ENCODE peak calls at places on chromosomes 4 and X, in six cellular contexts. L is heart right ventricle, W is nephron progenitor cell, N is astrocyte of the cerebellum, I is cardiac muscle cell, P is right atrium auricular region. Z is an unnamed sample.

GRCh38 chr4:119785963-119786362 is 157.4 kb upstream of the PDE5A start:
- DNase-seq in L (no peak), W (no peak), N (peak), I (peak), P (no peak), Z (no peak)

GRCh38 chr4:38601244-38601915 is 62.6 kb upstream of the KLF3 start:
- DNase-seq in L (no peak), W (no peak), N (peak), I (peak), P (peak), Z (peak)

GRCh38 chrX:79089897-79090584 is 54.4 kb upstream of the GPR174 start:
- DNase-seq in L (no peak), W (no peak), N (no peak), I (no peak), P (no peak), Z (no peak)

GRCh38 chrX:43676960-43677582 is 21.0 kb downstream of the MAOA start:
- DNase-seq in L (no peak), W (no peak), N (no peak), I (peak), P (no peak), Z (no peak)

GRCh38 chr4:57504139-57504538 is 394.0 kb upstream of the IGFBP7 start:
- DNase-seq in L (no peak), W (no peak), N (no peak), I (no peak), P (no peak), Z (no peak)

GRCh38 chr4:3449047-3449573 is 7.3 kb downstream of the HGFAC start:
- DNase-seq in L (peak), W (no peak), N (no peak), I (no peak), P (no peak), Z (no peak)

GRCh38 chr4:129526812-129527211 is 430.9 kb downstream of the C4orf33 start:
- DNase-seq in L (no peak), W (no peak), N (no peak), I (peak), P (no peak), Z (no peak)

GRCh38 chr4:167826281-167826680 is 266.1 kb upstream of the ANXA10 start:
- DNase-seq in L (no peak), W (no peak), N (no peak), I (peak), P (no peak), Z (no peak)

GRCh38 chr4:76307670-76308014 is 1.1 kb downstream of the STBD1 start:
- DNase-seq in L (peak), W (no peak), N (no peak), I (no peak), P (no peak), Z (no peak)

GRCh38 chrX:64885850-64886249 is 90.4 kb downstream of the ZC4H2 start:
- DNase-seq in L (no peak), W (peak), N (no peak), I (no peak), P (no peak), Z (no peak)

GRCh38 chr4:81747242-81747930 is 275.7 kb upstream of the RASGEF1B start:
- DNase-seq in L (no peak), W (no peak), N (no peak), I (peak), P (no peak), Z (no peak)

GRCh38 chr4:41455215-41455614 is 82.7 kb upstream of the LIMCH1 start:
- DNase-seq in L (no peak), W (no peak), N (no peak), I (no peak), P (no peak), Z (no peak)

GRCh38 chr4:10506077-10506476 is 48.9 kb upstream of the ZNF518B start:
- DNase-seq in L (no peak), W (no peak), N (no peak), I (no peak), P (no peak), Z (no peak)

GRCh38 chrX:45517090-45517973 is 316.7 kb upstream of the DIPK2B start:
- DNase-seq in L (no peak), W (no peak), N (no peak), I (peak), P (no peak), Z (no peak)

GRCh38 chr4:155047755-155048154 is 160.7 kb upstream of the NPY2R start:
- DNase-seq in L (no peak), W (no peak), N (peak), I (peak), P (no peak), Z (no peak)

GRCh38 chr4:14871676-14872430 is 130.4 kb upstream of the CPEB2 start:
- DNase-seq in L (no peak), W (peak), N (no peak), I (no peak), P (no peak), Z (no peak)

GRCh38 chrX:102599950-102600579 is 750 bp downstream of the ARMCX5 start:
- DNase-seq in L (no peak), W (no peak), N (no peak), I (peak), P (no peak), Z (no peak)

GRCh38 chr4:158008551-158009218 is 164.1 kb downstream of the GASK1B start:
- DNase-seq in L (no peak), W (no peak), N (peak), I (peak), P (no peak), Z (no peak)

GRCh38 chrX:500481-501010 is 113.8 kb upstream of the PPP2R3B start:
- DNase-seq in L (no peak), W (no peak), N (no peak), I (no peak), P (peak), Z (no peak)

GRCh38 chrX:18291006-18291545 is 63.4 kb downstream of the SCML2 start:
- DNase-seq in L (no peak), W (no peak), N (peak), I (peak), P (no peak), Z (no peak)

GRCh38 chr4:76147454-76148141 is 599 bp downstream of the NUP54 start:
- DNase-seq in L (peak), W (peak), N (peak), I (peak), P (no peak), Z (peak)

GRCh38 chr4:5990446-5991160 is 27.6 kb downstream of the C4orf50 start:
- DNase-seq in L (no peak), W (no peak), N (no peak), I (no peak), P (no peak), Z (no peak)

GRCh38 chr4:7289619-7290018 is 97.3 kb downstream of the SORCS2 start:
- DNase-seq in L (no peak), W (no peak), N (no peak), I (no peak), P (no peak), Z (no peak)

GRCh38 chrX:65635371-65635770 is 32.1 kb upstream of the MSN start:
- DNase-seq in L (no peak), W (no peak), N (no peak), I (peak), P (no peak), Z (peak)

GRCh38 chr4:54961357-54961975 is 163.9 kb downstream of the KDR start:
- DNase-seq in L (no peak), W (no peak), N (no peak), I (peak), P (no peak), Z (no peak)

GRCh38 chr4:71210831-71211230 is 128.0 kb upstream of the SLC4A4 start:
- DNase-seq in L (no peak), W (no peak), N (no peak), I (no peak), P (no peak), Z (no peak)

GRCh38 chr4:154998284-154998683 is 210.2 kb upstream of the NPY2R start:
- DNase-seq in L (no peak), W (no peak), N (no peak), I (peak), P (no peak), Z (no peak)

GRCh38 chr4:88003261-88003660 is 4.2 kb upstream of the PKD2 start:
- DNase-seq in L (no peak), W (no peak), N (no peak), I (no peak), P (no peak), Z (no peak)

GRCh38 chr4:151226004-151226932 is 50.7 kb upstream of the PRSS48 start:
- DNase-seq in L (no peak), W (no peak), N (peak), I (peak), P (no peak), Z (no peak)

GRCh38 chr4:88880001-88880400 is 177.0 kb downstream of the FAM13A start:
- DNase-seq in L (no peak), W (no peak), N (no peak), I (peak), P (no peak), Z (no peak)

DNA sequence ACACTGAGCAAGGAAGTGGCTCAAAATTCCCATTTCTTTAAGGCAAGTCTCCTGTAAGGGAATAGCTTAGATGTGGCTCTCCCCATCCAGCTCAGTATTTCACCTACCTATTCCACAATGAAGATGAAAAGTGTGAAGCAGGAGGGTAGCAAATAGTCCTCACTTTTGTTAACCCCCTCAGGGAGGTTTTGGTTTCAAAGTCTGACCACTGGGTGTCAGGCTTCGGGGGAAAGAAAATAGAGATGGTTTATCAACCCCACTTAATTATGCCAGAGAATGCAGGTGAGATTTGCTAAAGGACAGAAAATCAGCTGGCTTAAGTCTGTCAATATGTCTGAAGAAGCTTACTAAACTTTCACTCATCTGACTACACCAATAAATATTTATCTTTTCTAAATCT is 69.5 kb downstream of the DHX15 start:
- DNase-seq in L (no peak), W (no peak), N (no peak), I (no peak), P (no peak), Z (no peak)
- TF ChIP-seq CTCF in L (peak), W (no peak), N (peak), I (peak), P (peak), Z (peak)

GRCh38 chrX:100447563-100448397 is 37.7 kb upstream of the PCDH19 start:
- DNase-seq in L (peak), W (peak), N (peak), I (peak), P (peak), Z (no peak)

GRCh38 chrX:100449696-100450606 is 39.9 kb upstream of the PCDH19 start:
- DNase-seq in L (peak), W (no peak), N (no peak), I (peak), P (no peak), Z (no peak)

GRCh38 chrX:100445593-100445992 is 35.5 kb upstream of the PCDH19 start:
- DNase-seq in L (no peak), W (no peak), N (no peak), I (no peak), P (no peak), Z (no peak)
- TF ChIP-seq CTCF in L (no peak), W (no peak), N (no peak), I (no peak), P (no peak), Z (no peak)

GRCh38 chr4:335515-335914 is 2.1 kb upstream of the ZNF141 start:
- DNase-seq in L (no peak), W (no peak), N (no peak), I (no peak), P (no peak), Z (no peak)
- TF ChIP-seq CTCF in L (no peak), W (no peak), N (no peak), I (no peak), P (no peak), Z (no peak)

DNA sequence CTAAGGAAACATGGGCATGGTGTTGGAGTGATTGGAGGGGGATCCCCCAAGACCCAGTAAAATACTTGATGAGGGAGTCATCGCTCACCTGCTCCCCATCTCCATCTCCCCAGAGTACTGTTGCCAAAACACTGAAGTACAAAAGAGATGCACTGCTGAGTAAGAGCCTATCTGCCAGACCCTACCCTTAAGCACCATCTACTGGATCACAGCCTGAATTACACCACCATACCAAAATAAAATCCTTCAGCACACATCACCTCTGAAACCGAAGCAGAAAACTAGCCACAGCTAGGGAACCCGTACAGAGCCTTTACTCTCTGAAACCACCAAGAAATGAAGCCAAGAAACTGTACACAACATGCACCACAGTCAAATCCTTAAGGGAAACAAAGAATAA is 466.3 kb upstream of the ACTRT1 start:
- DNase-seq in L (no peak), W (no peak), N (peak), I (no peak), P (no peak), Z (no peak)
- TF ChIP-seq CTCF in L (peak), W (peak), N (peak), I (no peak), P (no peak), Z (peak)

GRCh38 chr4:110196206-110196870 is 2.1 kb downstream of the ELOVL6 start:
- DNase-seq in L (peak), W (peak), N (no peak), I (peak), P (no peak), Z (peak)
- TF ChIP-seq CTCF in L (no peak), W (no peak), N (no peak), I (no peak), P (no peak), Z (peak)

DNA sequence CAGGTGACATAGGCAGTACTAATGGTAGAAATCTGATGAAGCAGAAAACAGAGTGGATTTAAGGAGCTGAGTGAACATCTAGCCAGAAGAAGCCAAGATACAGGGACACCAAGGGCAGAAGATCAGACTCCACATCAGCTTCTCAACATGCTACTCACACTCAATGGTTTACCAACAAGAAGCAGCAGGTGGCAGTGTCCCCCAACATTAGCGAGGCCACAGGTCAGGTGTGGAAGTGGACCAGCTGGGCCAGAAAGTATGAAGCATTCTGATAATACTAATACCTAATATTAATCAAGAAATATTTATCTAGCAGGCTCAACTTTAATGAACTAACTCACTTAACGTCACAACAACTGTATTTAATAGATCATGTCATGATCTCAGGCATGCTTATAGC is 73.4 kb upstream of the TTC29 start:
- DNase-seq in L (peak), W (peak), N (peak), I (peak), P (peak), Z (no peak)
- TF ChIP-seq CTCF in L (peak), W (peak), N (peak), I (peak), P (peak), Z (peak)

GRCh38 chr4:102541708-102542107 is 40.5 kb downstream of the NFKB1 start:
- DNase-seq in L (no peak), W (no peak), N (no peak), I (no peak), P (no peak), Z (no peak)
- TF ChIP-seq CTCF in L (no peak), W (no peak), N (no peak), I (no peak), P (no peak), Z (no peak)

GRCh38 chrX:76550016-76550415 is 122.5 kb downstream of the MAGEE1 start:
- DNase-seq in L (no peak), W (no peak), N (no peak), I (no peak), P (no peak), Z (no peak)

GRCh38 chrX:76555269-76555668 is 127.8 kb downstream of the MAGEE1 start:
- DNase-seq in L (no peak), W (no peak), N (no peak), I (no peak), P (no peak), Z (no peak)

GRCh38 chrX:76555816-76556215 is 128.3 kb downstream of the MAGEE1 start:
- DNase-seq in L (no peak), W (peak), N (no peak), I (peak), P (no peak), Z (no peak)
- TF ChIP-seq CTCF in L (no peak), W (no peak), N (peak), I (no peak), P (no peak), Z (peak)

GRCh38 chr4:185471235-185472062 is at the start of gene CCDC110:
- DNase-seq in L (peak), W (peak), N (peak), I (peak), P (peak), Z (peak)
- TF ChIP-seq CTCF in L (peak), W (peak), N (peak), I (peak), P (peak), Z (peak)

GRCh38 chr4:23333946-23334878 is 555.6 kb downstream of the PPARGC1A start:
- DNase-seq in L (no peak), W (no peak), N (peak), I (peak), P (no peak), Z (no peak)
- TF ChIP-seq CTCF in L (no peak), W (no peak), N (peak), I (peak), P (no peak), Z (peak)

Z was measured in osteocyte.